ENCODE peak calls at places on chromosome 12, in five cellular contexts. S is testis, P is body of pancreas, U is OCI-LY7, V is endodermal cell. I is an unnamed sample.

GRCh38 chr12:25052191-25053020 is 103.5 kb upstream of the BCAT1 start:
- DNase-seq in P (peak; percentile 70), S (no peak), V (peak; percentile 49), U (peak; percentile 95), I (no peak)

GRCh38 chr12:53221203-53222076 is 10.6 kb downstream of the RARG start:
- DNase-seq in V (peak; percentile 96), U (peak; percentile 65), S (peak; percentile 64), P (peak; percentile 85), I (peak; percentile 92)

GRCh38 chr12:131387281-131388163 is 323.4 kb upstream of the SFSWAP start:
- DNase-seq in V (peak; percentile 50), P (no peak), S (peak; percentile 12), U (no peak), I (no peak)

GRCh38 chr12:19045421-19045820 is 84.1 kb upstream of the PLEKHA5 start:
- DNase-seq in U (no peak), V (no peak), S (no peak), P (no peak), I (no peak)

GRCh38 chr12:102965281-102966155 is 8.0 kb downstream of the ASCL1 start:
- DNase-seq in P (no peak), S (no peak), U (no peak), V (peak; percentile 80), I (no peak)

GRCh38 chr12:49325606-49326005 is 2.6 kb downstream of the TROAP start:
- DNase-seq in U (no peak), V (no peak), S (no peak), P (no peak), I (no peak)

GRCh38 chr12:28780096-28780495 is 369.0 kb upstream of the FAR2 start:
- DNase-seq in P (no peak), V (no peak), S (no peak), U (no peak), I (no peak)

GRCh38 chr12:30730011-30730410 is 24.7 kb downstream of the CAPRIN2 start:
- DNase-seq in S (no peak), U (no peak), V (no peak), P (no peak), I (no peak)

GRCh38 chr12:113647048-113647447 is 175.4 kb upstream of the LHX5 start:
- DNase-seq in V (peak; percentile 79), S (peak; percentile 30), P (no peak), U (peak; percentile 3), I (no peak)

GRCh38 chr12:34345801-34346200 is 323.5 kb downstream of the ALG10 start:
- DNase-seq in P (no peak), S (no peak), V (no peak), U (no peak), I (no peak)

GRCh38 chr12:3034067-3034750 is 43.0 kb upstream of the TSPAN9 start:
- DNase-seq in U (peak; percentile 62), P (peak; percentile 77), S (peak; percentile 81), V (peak; percentile 97), I (peak; percentile 85)

GRCh38 chr12:32896438-32897275 is at the start of gene PKP2:
- DNase-seq in V (peak; percentile 97), U (no peak), S (peak; percentile 72), P (peak; percentile 95), I (peak; percentile 83)

GRCh38 chr12:66423290-66423689 is 121.0 kb downstream of the HELB start:
- DNase-seq in S (no peak), V (no peak), P (no peak), U (no peak), I (no peak)

DNA sequence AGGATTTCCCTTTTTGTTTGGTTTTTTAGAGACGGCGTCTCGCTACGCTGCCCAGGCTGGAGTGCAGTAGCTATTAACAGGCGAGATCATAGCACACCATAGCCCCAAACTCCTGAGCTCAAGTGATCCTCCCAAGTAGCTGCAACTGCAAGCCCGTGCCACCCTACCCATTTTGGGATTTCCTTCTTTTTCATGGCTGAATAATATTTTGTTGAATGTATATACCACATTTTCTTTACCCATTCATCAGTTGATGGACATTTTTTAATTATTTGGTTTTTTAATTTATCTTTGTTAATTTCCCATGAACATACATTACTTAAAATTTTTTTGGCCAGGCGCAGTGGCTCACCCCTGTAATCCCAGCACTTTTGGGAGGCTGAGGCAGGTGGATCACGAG is 15.2 kb downstream of the PITPNM2 start:
- DNase-seq in U (no peak), S (no peak), P (no peak), V (no peak), I (no peak)
- H3K4me1 ChIP-seq in U (peaks cover 11% of the 10 kb centered on the region), S (peaks cover 12% of the 10 kb centered on the region), P (peaks cover 29% of the 10 kb centered on the region), V (peaks cover 6% of the 10 kb centered on the region), I (peaks cover 18% of the 10 kb centered on the region)

GRCh38 chr12:6699259-6699988 is 1.2 kb downstream of the PIANP start:
- DNase-seq in S (no peak), V (peak; percentile 59), U (no peak), P (no peak), I (no peak)

GRCh38 chr12:6695313-6696045 is 5.1 kb downstream of the PIANP start:
- DNase-seq in S (no peak), V (no peak), P (no peak), U (peak; percentile 72), I (no peak)

GRCh38 chr12:6698352-6699046 is 2.1 kb downstream of the PIANP start:
- DNase-seq in P (no peak), U (no peak), S (no peak), V (no peak), I (no peak)

GRCh38 chr12:6696690-6697583 is 3.7 kb downstream of the PIANP start:
- DNase-seq in S (no peak), V (no peak), U (peak; percentile 96), P (no peak), I (no peak)

GRCh38 chr12:6697584-6698351 is 2.8 kb downstream of the PIANP start:
- DNase-seq in U (peak; percentile 64), P (peak; percentile 28), V (peak; percentile 94), S (peak; percentile 58), I (no peak)
- H3K4me1 ChIP-seq in U (peaks cover 74% of the 10 kb centered on the region), P (peaks cover 14% of the 10 kb centered on the region), V (no peaks in the 10 kb centered on the region), S (peaks cover 10% of the 10 kb centered on the region), I (no peaks in the 10 kb centered on the region)

DNA sequence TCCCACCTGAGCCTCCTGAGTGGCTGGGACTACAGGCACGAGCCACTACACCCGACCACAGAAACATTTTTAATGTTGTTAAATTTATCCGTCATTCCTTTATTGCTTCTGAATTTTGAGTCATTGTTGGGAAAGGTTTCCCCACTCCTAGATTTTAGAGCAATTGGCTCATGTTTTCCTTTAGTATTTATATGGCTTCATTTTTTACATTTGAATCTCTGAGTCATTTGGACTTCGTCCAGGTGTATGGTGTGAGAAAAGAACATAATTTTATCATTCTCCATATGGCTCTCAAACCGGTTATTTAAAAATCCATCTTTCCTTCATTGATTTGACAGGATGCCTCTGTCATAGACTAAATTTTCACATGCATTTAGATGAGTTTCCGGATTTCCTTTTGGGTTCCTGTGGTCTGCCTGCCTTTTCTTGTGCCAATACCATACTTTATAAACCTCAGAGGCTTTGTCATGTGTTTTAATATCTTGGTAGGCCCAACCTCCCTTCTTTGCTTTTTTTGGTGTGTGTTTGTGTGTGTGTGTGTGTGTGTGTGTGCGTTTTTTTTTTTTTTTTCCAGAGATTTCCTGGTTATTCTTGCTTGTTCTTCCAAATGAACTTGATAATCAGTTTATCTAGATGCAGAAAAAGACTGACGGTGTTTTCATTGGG is 30.9 kb downstream of the LRTM2 start:
- DNase-seq in S (no peak), U (no peak), V (no peak), P (no peak), I (no peak)
- H3K4me1 ChIP-seq in S (no peaks in the 10 kb centered on the region), U (no peaks in the 10 kb centered on the region), V (no peaks in the 10 kb centered on the region), P (no peaks in the 10 kb centered on the region), I (no peaks in the 10 kb centered on the region)

GRCh38 chr12:116980083-116980482 is 69.3 kb downstream of the FBXW8 start:
- DNase-seq in S (no peak), P (no peak), V (no peak), U (no peak), I (no peak)
- H3K4me1 ChIP-seq in S (no peaks in the 10 kb centered on the region), P (no peaks in the 10 kb centered on the region), V (no peaks in the 10 kb centered on the region), U (peaks cover 58% of the 10 kb centered on the region), I (peaks cover 3% of the 10 kb centered on the region)

GRCh38 chr12:116266220-116266619 is 11.3 kb downstream of the MED13L start:
- DNase-seq in U (no peak), S (peak; percentile 32), P (no peak), V (peak; percentile 78), I (no peak)

GRCh38 chr12:116263844-116264243 is 13.6 kb downstream of the MED13L start:
- DNase-seq in U (no peak), S (no peak), P (no peak), V (peak; percentile 47), I (no peak)

GRCh38 chr12:116264525-116265070 is 12.9 kb downstream of the MED13L start:
- DNase-seq in S (no peak), V (peak; percentile 52), P (no peak), U (no peak), I (no peak)

GRCh38 chr12:116266631-116267349 is 10.7 kb downstream of the MED13L start:
- DNase-seq in P (no peak), S (no peak), U (no peak), V (no peak), I (no peak)

GRCh38 chr12:116265361-116266128 is 11.9 kb downstream of the MED13L start:
- DNase-seq in P (no peak), U (no peak), V (no peak), S (no peak), I (no peak)
- H3K4me1 ChIP-seq in P (peaks cover 66% of the 10 kb centered on the region), U (no peaks in the 10 kb centered on the region), V (peaks cover 13% of the 10 kb centered on the region), S (peaks cover 46% of the 10 kb centered on the region), I (peaks cover 16% of the 10 kb centered on the region)

GRCh38 chr12:109716512-109717389 is 3.1 kb downstream of the FAM222A start:
- DNase-seq in S (peak; percentile 81), U (no peak), V (no peak), P (peak; percentile 47), I (peak; percentile 77)

GRCh38 chr12:109715310-109716091 is 1.9 kb downstream of the FAM222A start:
- DNase-seq in V (peak; percentile 83), P (peak; percentile 52), U (no peak), S (peak; percentile 81), I (no peak)

GRCh38 chr12:109714913-109715244 is 1.3 kb downstream of the FAM222A start:
- DNase-seq in P (no peak), U (no peak), V (no peak), S (no peak), I (no peak)

GRCh38 chr12:109717390-109718357 is 4.0 kb downstream of the FAM222A start:
- DNase-seq in S (no peak), U (no peak), P (no peak), V (no peak), I (no peak)

DNA sequence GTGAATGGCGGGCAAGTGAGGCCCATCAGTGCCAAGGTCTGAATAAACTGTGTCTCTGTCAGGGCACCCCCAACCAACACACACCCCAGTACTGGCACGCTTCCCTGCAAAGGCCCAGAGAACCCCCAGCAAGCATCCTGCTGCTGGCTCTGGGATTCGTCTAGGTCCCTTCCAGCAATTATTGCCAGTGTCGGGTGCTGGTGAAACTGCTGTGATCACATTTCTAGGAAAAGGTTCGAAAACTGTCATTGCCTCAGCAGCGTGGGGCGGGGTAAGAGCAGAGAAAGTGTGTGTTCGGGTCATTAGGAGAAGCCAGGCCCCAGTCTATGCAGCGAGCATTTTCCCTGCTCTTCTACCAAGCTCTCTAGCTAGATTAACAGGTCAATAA is 2.5 kb downstream of the FAM222A start:
- DNase-seq in U (no peak), S (no peak), V (no peak), P (no peak), I (peak; percentile 47)
- H3K4me1 ChIP-seq in U (peaks cover 13% of the 10 kb centered on the region), S (peaks cover 60% of the 10 kb centered on the region), V (peaks cover 24% of the 10 kb centered on the region), P (peaks cover 65% of the 10 kb centered on the region), I (peaks cover 18% of the 10 kb centered on the region)

I was measured in right cardiac atrium.